ENCODE peak calls at places on chromosomes 6 and 20, in four cellular contexts. S, X, R and E are unnamed samples.

GRCh38 chr20:51195419-51195901 is 172.6 kb upstream of the KCNG1 start:
- DNase-seq in X (no peak), S (no peak), R (no peak), E (no peak)

GRCh38 chr6:14095444-14095843 is 22.1 kb upstream of the CD83 start:
- DNase-seq in R (no peak), S (no peak), X (no peak), E (no peak)

GRCh38 chr6:3653528-3654070 is 97.9 kb downstream of the PXDC1 start:
- DNase-seq in X (no peak), R (no peak), S (no peak), E (no peak)

GRCh38 chr6:130303436-130303835 is 62.4 kb upstream of the TMEM200A start:
- DNase-seq in X (no peak), S (no peak), R (no peak), E (no peak)

GRCh38 chr20:64071341-64072332 is 7.7 kb downstream of the RGS19 start:
- DNase-seq in X (no peak), S (no peak), R (no peak), E (no peak)

GRCh38 chr6:161809991-161810390 is 536.1 kb upstream of the AGPAT4 start:
- DNase-seq in R (no peak), X (no peak), S (no peak), E (no peak)

GRCh38 chr20:31835977-31836852 is 9.2 kb downstream of the FOXS1 start:
- DNase-seq in X (no peak), S (peak; percentile 28), R (peak; percentile 59), E (peak; percentile 91)

GRCh38 chr6:116371384-116372209 is 850 bp downstream of the DSE start:
- DNase-seq in S (no peak), R (peak; percentile 55), X (peak; percentile 65), E (peak; percentile 71)

GRCh38 chr20:11376998-11377397 is 540.7 kb upstream of the BTBD3 start:
- DNase-seq in S (no peak), R (no peak), X (no peak), E (no peak)

GRCh38 chr6:434051-434705 is 42.6 kb downstream of the IRF4 start:
- DNase-seq in S (no peak), R (no peak), X (no peak), E (no peak)

GRCh38 chr6:91155129-91155528 is 568.3 kb upstream of the MAP3K7 start:
- DNase-seq in X (no peak), S (no peak), R (no peak), E (no peak)

GRCh38 chr20:19212524-19213502 is at the start of gene SLC24A3:
- DNase-seq in R (peak; percentile 64), S (peak; percentile 83), X (peak; percentile 74), E (no peak)

GRCh38 chr20:35490736-35491181 is 35.4 kb downstream of the CEP250 start:
- DNase-seq in R (peak; percentile 13), X (no peak), S (no peak), E (no peak)

GRCh38 chr20:51661609-51662178 is 106.5 kb downstream of the ATP9A start:
- DNase-seq in R (no peak), X (no peak), S (no peak), E (peak; percentile 70)

GRCh38 chr20:24998631-24999445 is 6.3 kb upstream of the APMAP start:
- DNase-seq in R (peak; percentile 2), X (no peak), S (no peak), E (no peak)

GRCh38 chr6:157841211-157841840 is 18.3 kb downstream of the SNX9 start:
- DNase-seq in S (peak; percentile 95), R (peak; percentile 37), X (no peak), E (no peak)

GRCh38 chr6:116190550-116190949 is 63.3 kb downstream of the TSPYL4 start:
- DNase-seq in S (no peak), X (no peak), R (no peak), E (no peak)

GRCh38 chr20:21029356-21029755 is 76.8 kb downstream of the LINC00237 start:
- DNase-seq in S (no peak), R (no peak), X (no peak), E (no peak)

GRCh38 chr6:144344651-144345050 is 59.5 kb downstream of the UTRN start:
- DNase-seq in X (no peak), R (no peak), S (no peak), E (no peak)

GRCh38 chr6:34992353-34992752 is 103.3 kb downstream of the ANKS1A start:
- DNase-seq in X (no peak), R (no peak), S (no peak), E (no peak)

GRCh38 chr20:36575066-36575743 is 1.8 kb downstream of the TGIF2 start:
- DNase-seq in X (peak; percentile 75), S (peak; percentile 57), R (peak; percentile 71), E (peak; percentile 69)

GRCh38 chr6:40845588-40845987 is 193.4 kb downstream of the UNC5CL start:
- DNase-seq in X (peak; percentile 30), S (peak; percentile 44), R (peak; percentile 62), E (peak; percentile 28)

GRCh38 chr6:17086469-17086868 is 15.4 kb upstream of the STMND1 start:
- DNase-seq in R (peak; percentile 74), S (peak; percentile 3), X (peak; percentile 76), E (peak; percentile 51)

GRCh38 chr6:147699637-147700036 is 191.1 kb downstream of the SAMD5 start:
- DNase-seq in X (no peak), R (no peak), S (no peak), E (no peak)

GRCh38 chr6:143743256-143744166 is 65.7 kb downstream of the PHACTR2 start:
- DNase-seq in R (no peak), X (peak; percentile 46), S (no peak), E (no peak)

GRCh38 chr6:37137881-37138568 is 31.9 kb upstream of the PIM1 start:
- DNase-seq in X (no peak), R (no peak), S (no peak), E (no peak)

GRCh38 chr6:126339796-126340750 is at the start of gene CENPW:
- DNase-seq in S (peak; percentile 96), R (peak; percentile 95), X (peak; percentile 75), E (peak; percentile 29)
- TF ChIP-seq POLR2A in S (peak; percentile 86), R (no peak), X (no peak), E (peak; percentile 58)

GRCh38 chr6:96834070-96834469 is 3.2 kb downstream of the GPR63 start:
- DNase-seq in S (no peak), R (no peak), X (no peak), E (no peak)

GRCh38 chr6:96841241-96841824 is 4.1 kb upstream of the GPR63 start:
- DNase-seq in X (no peak), S (no peak), R (no peak), E (no peak)

GRCh38 chr6:96836579-96837137 is 619 bp downstream of the GPR63 start:
- DNase-seq in X (peak; percentile 13), R (peak; percentile 38), S (peak; percentile 31), E (no peak)

GRCh38 chr6:96832780-96833179 is 4.5 kb downstream of the GPR63 start:
- DNase-seq in X (no peak), R (no peak), S (no peak), E (no peak)

DNA sequence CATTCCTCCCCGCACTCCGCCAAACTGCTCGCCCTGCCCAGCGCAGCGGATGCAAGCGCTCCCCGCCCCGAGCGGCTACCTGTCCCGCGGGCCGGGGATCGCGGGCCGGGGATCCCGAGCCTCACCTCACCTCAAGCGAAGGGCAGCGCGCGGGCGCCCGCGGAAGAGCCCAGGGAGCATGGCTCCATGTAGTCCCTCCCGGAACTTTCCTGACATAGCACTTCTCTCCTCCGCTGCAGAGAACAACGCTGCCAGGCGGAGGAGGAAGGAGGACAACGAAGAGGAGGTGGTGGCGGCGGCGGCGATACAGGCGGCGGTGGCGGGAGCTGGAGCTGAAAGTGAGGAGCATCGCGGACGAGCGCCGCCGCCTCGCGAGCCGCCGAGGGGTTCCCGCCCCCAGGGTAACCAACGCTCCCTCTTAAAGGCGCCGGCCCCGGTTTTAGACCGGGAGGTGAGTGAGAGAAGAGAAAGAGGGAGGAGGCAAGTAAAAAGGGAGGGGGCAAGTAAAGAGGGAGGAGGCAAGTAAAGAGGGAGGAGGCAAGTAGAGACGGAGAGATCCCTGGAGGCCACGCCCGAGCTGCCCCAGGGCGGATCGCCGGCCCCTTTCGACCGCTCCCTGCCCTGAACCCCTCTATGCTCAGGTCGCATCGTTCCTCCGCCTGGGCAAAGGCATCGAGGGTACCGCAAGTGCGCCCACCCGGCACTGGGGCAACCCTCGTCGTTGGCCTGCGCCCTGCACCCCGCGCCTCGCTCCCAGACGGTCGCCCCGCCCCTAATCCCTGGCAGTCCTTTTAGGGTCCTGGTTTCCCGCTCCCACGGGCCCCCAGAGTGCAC is at the start of gene GPR63:
- DNase-seq in S (peak; percentile 82), X (peak; percentile 52), R (peak; percentile 77), E (peak; percentile 9)
- TF ChIP-seq POLR2A in S (peak; percentile 31), X (peak; percentile 25), R (peak; percentile 63), E (peak; percentile 73)

DNA sequence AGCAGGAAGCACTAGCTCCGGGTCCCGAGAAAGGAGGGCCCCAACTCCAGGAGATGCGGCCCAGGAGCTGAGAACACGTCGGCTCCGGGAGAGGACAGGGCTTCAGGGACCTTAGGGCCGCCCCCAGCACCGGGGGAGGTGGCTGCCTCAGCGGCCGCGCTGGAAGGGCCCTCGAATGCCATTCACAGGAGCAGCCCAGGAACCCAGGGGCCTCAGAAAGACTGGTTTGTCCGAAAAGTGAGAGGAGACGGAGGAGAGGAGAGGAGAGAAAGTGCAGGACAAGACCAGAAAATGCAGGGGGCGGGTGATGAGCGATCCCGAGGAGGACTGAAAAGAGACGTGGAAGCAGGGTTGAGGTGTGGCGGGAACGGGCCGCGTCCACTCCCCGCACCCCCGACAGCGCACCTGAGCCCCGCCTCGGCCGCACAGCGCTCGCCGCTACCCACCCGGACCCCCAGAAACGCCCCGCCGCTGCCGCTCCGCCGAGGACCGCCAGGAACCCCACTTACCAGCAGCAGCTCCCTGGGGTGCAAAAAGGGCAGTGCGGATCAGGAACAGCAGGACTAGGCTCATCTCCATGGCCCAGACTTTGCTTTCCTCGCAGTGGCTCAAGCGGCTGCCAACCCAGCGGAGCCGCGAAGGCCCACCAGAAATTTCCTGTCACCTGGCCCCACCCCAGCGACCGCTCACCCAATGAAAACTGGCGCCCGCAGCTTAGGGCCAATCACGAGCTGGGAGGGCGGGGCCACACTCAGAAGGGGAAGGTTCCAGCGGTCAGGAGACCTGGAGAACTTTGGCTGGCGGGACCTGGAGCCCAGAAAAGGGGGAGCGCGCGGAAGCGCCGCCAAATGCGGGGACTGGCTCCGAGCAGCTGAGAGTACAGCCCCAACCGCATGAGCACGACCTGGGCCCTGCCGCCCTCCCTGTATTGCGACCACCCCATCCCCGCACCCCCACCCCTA is 25.4 kb downstream of the HLA-F start:
- DNase-seq in R (peak; percentile 97), S (peak; percentile 80), X (peak; percentile 95), E (peak; percentile 87)
- TF ChIP-seq POLR2A in R (peak; percentile 70), S (peak; percentile 43), X (peak; percentile 87), E (peak; percentile 49)

DNA sequence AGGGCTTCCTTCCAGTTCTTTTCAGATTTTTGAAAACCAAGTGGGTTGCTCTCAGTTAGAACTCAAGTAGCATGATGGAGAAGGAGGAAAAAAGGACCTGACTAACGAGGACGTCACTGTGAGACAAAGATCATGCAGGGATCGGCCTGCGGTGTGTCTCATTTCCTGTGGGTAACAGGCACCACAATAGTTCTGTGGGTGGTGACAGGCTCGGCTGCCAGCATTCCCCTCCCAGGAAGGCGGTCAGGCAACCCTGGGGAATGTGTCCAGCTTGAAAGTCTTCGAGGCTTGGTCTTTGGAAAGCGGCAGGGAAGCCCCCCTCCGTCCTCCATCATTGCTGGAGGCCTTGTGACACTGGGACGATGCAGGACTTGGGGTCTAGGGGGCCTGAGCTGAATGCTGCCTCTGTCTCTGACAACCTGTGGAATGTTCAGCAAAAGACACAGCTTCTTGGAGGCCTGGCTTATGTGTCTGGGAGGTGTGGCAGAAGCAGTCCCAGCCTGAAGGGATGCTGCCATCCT is 121.0 kb downstream of the BCAS1 start:
- DNase-seq in R (peak; percentile 19), S (no peak), X (no peak), E (peak; percentile 80)
- TF ChIP-seq POLR2A in R (no peak), S (no peak), X (no peak), E (no peak)